ENCODE peak calls at places on chromosomes 4 and X, in five cellular contexts. X, W, U, M and G are unnamed samples.

GRCh38 chr4:7451434-7451789 is 16.7 kb upstream of the PSAPL1 start:
- DNase-seq in W (no peak), U (no peak), X (no peak), M (no peak), G (no peak)

GRCh38 chr4:84697159-84697558 is 114.2 kb downstream of the CDS1 start:
- DNase-seq in U (no peak), W (no peak), X (no peak), M (no peak), G (no peak)

GRCh38 chr4:168097161-168097560 is 4.8 kb downstream of the ANXA10 start:
- DNase-seq in U (no peak), W (no peak), M (no peak), X (no peak), G (no peak)

GRCh38 chrX:72301781-72302180 is 3.9 kb downstream of the CITED1 start:
- DNase-seq in W (no peak), U (no peak), X (no peak), M (no peak), G (no peak)

GRCh38 chrX:65601126-65601525 is 66.3 kb upstream of the MSN start:
- DNase-seq in M (no peak), W (no peak), U (no peak), X (no peak), G (no peak)

GRCh38 chr4:79982587-79983327 is 90.3 kb downstream of the ANTXR2 start:
- DNase-seq in W (no peak), M (no peak), X (no peak), U (no peak), G (no peak)

GRCh38 chr4:150037251-150037856 is 40.9 kb upstream of the DCLK2 start:
- DNase-seq in M (no peak), W (no peak), U (no peak), X (no peak), G (no peak)

GRCh38 chr4:20520901-20521300 is 179.4 kb upstream of the PACRGL start:
- DNase-seq in U (no peak), W (no peak), M (no peak), X (no peak), G (no peak)

GRCh38 chrX:130975947-130976346 is 72.9 kb upstream of the ENOX2 start:
- DNase-seq in U (no peak), W (peak; percentile 54), M (no peak), X (no peak), G (no peak)

GRCh38 chr4:3346146-3346545 is 53.3 kb downstream of the RGS12 start:
- DNase-seq in W (no peak), M (no peak), U (no peak), X (no peak), G (no peak)

GRCh38 chrX:49250578-49250977 is 13.9 kb downstream of the FOXP3 start:
- DNase-seq in W (no peak), U (no peak), X (no peak), M (no peak), G (no peak)

DNA sequence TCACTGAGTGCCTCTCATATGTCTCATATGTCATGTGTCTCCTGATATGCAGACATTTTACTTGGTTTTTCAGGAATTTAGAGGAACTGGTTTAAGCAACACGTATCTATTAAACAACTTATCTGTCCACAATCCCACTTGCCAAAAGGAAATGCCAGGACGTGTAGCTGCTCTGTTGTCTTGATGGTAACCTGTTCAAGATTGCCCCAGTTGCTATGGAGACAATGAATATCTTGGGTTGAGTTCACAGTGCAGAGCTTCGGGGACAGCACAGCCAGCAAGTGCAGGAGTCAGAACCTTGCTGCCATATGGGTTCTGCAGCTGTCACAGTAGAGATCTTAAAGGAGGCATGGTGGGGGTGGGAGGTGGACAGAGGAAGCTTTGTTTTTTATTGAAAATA is 28.7 kb upstream of the FAM9B start:
- DNase-seq in U (no peak), W (no peak), X (no peak), M (no peak), G (no peak)
- TF ChIP-seq CTCF in U (no peak), W (no peak), X (no peak), M (no peak), G (no peak)

DNA sequence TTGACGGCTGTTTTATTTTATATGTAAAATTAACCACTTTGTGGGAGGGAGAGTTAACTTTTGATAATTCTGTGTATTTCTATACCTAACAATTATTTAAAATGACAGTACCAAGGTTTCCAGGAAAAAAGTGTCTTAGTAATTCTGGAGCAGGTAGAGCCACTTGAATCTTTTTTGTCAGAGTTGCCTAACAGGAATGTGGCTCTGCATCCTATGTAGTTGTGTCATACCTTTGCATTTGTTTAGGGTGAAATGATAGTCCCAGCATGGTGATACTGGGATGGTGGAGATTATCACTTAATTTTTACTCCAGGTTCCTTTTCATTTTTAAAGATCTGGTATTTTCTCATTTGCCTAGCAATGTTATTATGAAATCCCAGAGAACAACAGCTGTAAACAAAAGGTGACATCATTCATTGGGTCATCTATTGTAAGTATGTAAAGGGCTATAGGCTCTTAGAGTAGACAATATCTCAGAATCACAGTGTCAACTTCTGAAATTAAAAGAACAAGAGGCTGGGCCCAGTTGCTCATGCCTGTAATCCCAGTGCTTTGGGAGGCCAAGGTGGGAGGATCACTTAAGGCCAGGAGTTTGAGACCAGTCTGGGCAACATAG is 9.6 kb downstream of the SGMS2 start:
- DNase-seq in M (no peak), U (no peak), X (no peak), W (no peak), G (no peak)
- TF ChIP-seq CTCF in M (no peak), U (no peak), X (no peak), W (no peak), G (no peak)

DNA sequence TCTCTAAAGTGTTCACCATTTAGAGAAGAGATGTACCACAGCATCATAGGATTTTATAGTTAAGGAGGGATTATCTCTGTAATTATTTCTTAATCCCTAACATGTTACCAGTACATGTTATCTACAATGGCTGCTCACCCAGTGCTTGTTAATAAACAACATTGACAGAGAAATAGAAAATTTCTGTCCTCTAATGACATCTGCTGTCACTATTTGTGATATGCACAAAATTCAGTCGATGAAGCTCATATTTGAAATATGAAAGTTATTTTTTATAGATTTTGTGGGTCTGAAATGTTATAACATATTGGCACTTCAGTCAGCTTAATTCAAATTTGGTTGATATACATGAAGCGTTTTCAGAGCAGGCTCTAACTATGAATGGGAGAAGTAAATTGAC is 48.8 kb upstream of the GRXCR1 start:
- DNase-seq in M (no peak), U (no peak), X (no peak), W (no peak), G (no peak)
- TF ChIP-seq CTCF in M (no peak), U (no peak), X (no peak), W (no peak), G (no peak)

GRCh38 chrX:129678176-129678880 is 23.6 kb upstream of the APLN start:
- DNase-seq in U (peak; percentile 66), M (no peak), X (peak; percentile 71), W (no peak), G (no peak)
- TF ChIP-seq CTCF in U (peak; percentile 14), M (no peak), X (no peak), W (no peak), G (no peak)

DNA sequence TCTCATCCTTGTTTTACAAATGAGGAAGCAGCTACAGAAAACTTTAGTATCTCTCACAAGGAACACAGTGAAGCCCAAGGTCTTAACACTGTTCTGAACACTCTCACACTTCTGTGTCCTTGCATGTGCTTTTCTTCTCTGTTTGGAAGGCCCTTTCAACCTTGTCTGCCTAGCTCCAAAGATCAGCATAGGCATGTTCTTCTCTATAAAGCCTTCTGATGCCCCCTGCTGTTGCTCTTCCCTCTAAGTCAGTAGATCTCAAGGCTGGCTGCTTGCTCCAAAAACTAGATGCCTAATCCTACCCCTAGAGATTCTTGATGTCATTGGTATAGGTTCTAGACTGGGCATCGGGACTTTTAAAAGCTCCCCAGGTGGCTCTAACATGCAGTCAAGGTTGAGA is 5.9 kb downstream of the APOO start:
- DNase-seq in U (no peak), X (peak; percentile 70), M (peak; percentile 13), W (no peak), G (no peak)
- TF ChIP-seq CTCF in U (peak; percentile 39), X (peak; percentile 39), M (peak; percentile 40), W (no peak), G (no peak)